ENCODE peak calls at places on chromosomes 7 and 10, in ten cellular contexts. V is brain microvascular endothelial cell, W is cardiac muscle cell, A is fibroblast of lung, X is H1, K is vagina, D is PC-3, F is HepG2, U is ascending aorta, J is astrocyte. L is an unnamed sample.

GRCh38 chr10:11823122-11823988 is at the start of gene PROSER2:
- DNase-seq in F (no peak), V (peak; percentile 20), X (peak; percentile 76), D (peak; percentile 61), W (peak; percentile 78), A (peak; percentile 69), K (no peak), J (peak; percentile 50), U (no peak), L (no peak)

GRCh38 chr7:14207154-14207553 is 217.7 kb upstream of the ETV1 start:
- DNase-seq in A (peak; percentile 49), V (peak; percentile 26), X (no peak), D (no peak), U (no peak), F (no peak), K (no peak), W (no peak), J (peak; percentile 46), L (no peak)

GRCh38 chr7:108178393-108178792 is 48.2 kb upstream of the LAMB4 start:
- DNase-seq in A (no peak), D (no peak), J (no peak), X (no peak), V (no peak), K (no peak), F (no peak), W (no peak), U (no peak), L (no peak)

GRCh38 chr10:36172574-36172973 is 530.5 kb upstream of the FZD8 start:
- DNase-seq in D (peak; percentile 90), J (peak; percentile 76), K (no peak), V (peak; percentile 89), W (no peak), F (no peak), U (no peak), A (peak; percentile 83), X (no peak), L (no peak)

GRCh38 chr10:43809211-43809930 is 160.7 kb upstream of the ZNF32 start:
- DNase-seq in W (no peak), D (peak; percentile 36), U (no peak), V (peak; percentile 90), A (peak; percentile 97), K (no peak), J (peak; percentile 97), F (no peak), X (no peak), L (peak; percentile 91)

GRCh38 chr10:17199351-17199804 is 2.1 kb downstream of the TRDMT1 start:
- DNase-seq in D (peak; percentile 38), W (peak; percentile 21), K (no peak), A (peak; percentile 67), X (no peak), F (no peak), V (peak; percentile 14), J (peak; percentile 60), U (no peak), L (no peak)

GRCh38 chr10:102578782-102579181 is 65.5 kb upstream of the TRIM8 start:
- DNase-seq in U (no peak), W (no peak), D (no peak), K (no peak), X (no peak), F (no peak), A (no peak), J (no peak), V (no peak), L (no peak)

GRCh38 chr7:140061607-140061930 is 1.2 kb downstream of the PARP12 start:
- DNase-seq in F (no peak), U (no peak), V (no peak), A (peak; percentile 7), W (no peak), X (no peak), K (peak; percentile 86), D (peak; percentile 10), J (no peak), L (no peak)

GRCh38 chr10:133270204-133270603 is 6.5 kb downstream of the ADAM8 start:
- DNase-seq in V (no peak), U (no peak), D (no peak), W (no peak), J (no peak), K (no peak), X (no peak), A (no peak), F (no peak), L (no peak)

GRCh38 chr7:100349757-100350156 is 8.2 kb upstream of the PILRB start:
- DNase-seq in V (no peak), X (no peak), K (no peak), W (no peak), F (no peak), U (no peak), D (no peak), J (no peak), A (no peak), L (no peak)

GRCh38 chr7:100348805-100349204 is 9.1 kb upstream of the PILRB start:
- DNase-seq in F (no peak), K (no peak), V (no peak), A (no peak), U (no peak), J (no peak), X (no peak), D (no peak), W (no peak), L (no peak)

GRCh38 chr7:100352984-100353684 is 4.8 kb upstream of the PILRB start:
- DNase-seq in J (no peak), V (no peak), K (no peak), F (no peak), U (no peak), W (no peak), D (no peak), X (no peak), A (no peak), L (no peak)

GRCh38 chr7:100353685-100354330 is 4.1 kb upstream of the PILRB start:
- DNase-seq in X (no peak), W (no peak), U (no peak), K (no peak), A (no peak), D (no peak), F (no peak), V (no peak), J (no peak), L (no peak)

DNA sequence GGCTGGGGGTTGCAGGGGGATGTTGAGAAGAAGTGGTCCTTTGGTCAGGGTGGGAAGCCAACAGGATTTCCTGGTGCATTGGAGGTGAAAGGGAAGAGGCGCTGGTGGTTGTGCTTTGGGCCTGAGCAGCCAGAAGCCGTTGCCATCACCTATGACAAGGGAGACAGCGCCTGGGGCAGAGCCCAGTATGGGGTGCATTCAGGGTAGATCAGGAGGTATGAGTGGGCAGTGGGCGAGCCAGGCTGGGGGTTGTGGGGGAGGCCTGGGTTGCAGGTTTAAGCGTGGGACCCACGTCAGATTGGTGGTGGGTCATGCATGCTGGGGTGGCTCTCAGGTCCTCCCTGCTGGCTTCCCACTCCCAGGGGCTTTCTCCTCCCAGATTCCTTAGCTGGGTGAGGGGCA is 6.3 kb upstream of the PILRB start:
- DNase-seq in D (no peak), J (no peak), X (no peak), V (no peak), U (no peak), W (no peak), F (no peak), A (no peak), K (no peak), L (no peak)
- H3K36me3 ChIP-seq in D (peaks cover 41% of the 10 kb centered on the region), J (peaks cover 42% of the 10 kb centered on the region), X (peaks cover 58% of the 10 kb centered on the region), V (peaks cover 69% of the 10 kb centered on the region), U (peaks cover 94% of the 10 kb centered on the region), W (peaks cover 48% of the 10 kb centered on the region), F (peaks cover 34% of the 10 kb centered on the region), A (peaks cover 29% of the 10 kb centered on the region), K (peaks cover 84% of the 10 kb centered on the region), L (peaks cover 51% of the 10 kb centered on the region)

GRCh38 chr7:148014473-148014872 is 576.1 kb upstream of the C7orf33 start:
- DNase-seq in A (no peak), F (no peak), K (no peak), V (no peak), J (no peak), U (no peak), X (no peak), D (peak; percentile 78), W (no peak), L (no peak)
- TF ChIP-seq CTCF in A (no peak), F (no peak), K (no peak), V (no peak), J (no peak), U (no peak), X (no peak), D (no peak), W (no peak), L (no peak)

DNA sequence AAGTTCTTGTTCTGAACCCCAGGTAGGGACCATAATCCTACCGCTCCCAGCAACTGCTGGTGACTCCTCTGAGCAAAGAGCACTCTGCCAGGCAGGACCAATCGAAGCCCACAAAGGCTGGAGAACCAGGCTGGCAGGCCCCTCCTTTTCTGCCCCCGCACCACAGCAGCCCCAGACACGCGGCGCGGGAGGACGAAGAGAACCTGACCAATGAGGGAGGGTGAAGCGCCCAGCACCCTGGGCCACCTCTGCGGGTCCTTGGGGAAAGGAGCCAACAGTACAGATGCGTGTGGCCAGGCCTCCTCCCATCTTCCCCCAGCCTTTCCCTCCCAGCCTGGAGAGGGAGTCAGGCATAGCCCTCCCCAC is 25.9 kb downstream of the CTBP2 start:
- DNase-seq in X (no peak), U (no peak), K (no peak), F (no peak), V (no peak), J (no peak), D (no peak), A (no peak), W (no peak), L (no peak)
- H3K36me3 ChIP-seq in X (peaks cover 8% of the 10 kb centered on the region), U (peaks cover 9% of the 10 kb centered on the region), K (peaks cover 12% of the 10 kb centered on the region), F (no peaks in the 10 kb centered on the region), V (peaks cover 16% of the 10 kb centered on the region), J (peaks cover 11% of the 10 kb centered on the region), D (peaks cover 16% of the 10 kb centered on the region), A (peaks cover 18% of the 10 kb centered on the region), W (no peaks in the 10 kb centered on the region), L (peaks cover 13% of the 10 kb centered on the region)

DNA sequence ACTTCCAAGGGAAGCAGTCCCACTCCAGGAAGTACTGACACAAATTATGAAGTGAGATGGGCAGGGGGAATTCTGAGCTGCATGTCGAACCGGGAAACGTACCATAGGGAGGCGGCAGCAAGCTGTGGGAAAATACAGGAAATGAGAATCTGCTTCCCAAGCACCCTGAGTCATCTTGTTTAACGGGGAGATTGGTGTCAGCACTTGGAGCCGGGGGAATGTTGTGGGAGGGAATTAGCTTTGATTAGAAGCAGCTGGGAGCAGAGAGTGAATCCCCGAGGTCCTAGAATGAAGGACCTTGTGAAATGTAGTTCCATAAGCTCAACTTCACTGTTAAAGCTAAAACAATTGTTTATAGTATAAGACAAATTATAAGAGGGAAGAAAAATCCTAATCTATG is 141.4 kb upstream of the PRKCQ start:
- DNase-seq in W (no peak), U (no peak), V (peak; percentile 86), X (no peak), D (peak; percentile 54), A (peak; percentile 96), K (peak; percentile 94), F (no peak), J (peak; percentile 96), L (peak; percentile 93)
- TF ChIP-seq CTCF in W (peak; percentile 45), U (no peak), V (peak; percentile 61), X (peak; percentile 3), D (peak; percentile 23), A (peak; percentile 44), K (no peak), F (no peak), J (no peak), L (peak; percentile 54)

L was measured in BJ.